ENCODE peak calls at places on chromosomes 3 and 15, in five cellular contexts. B, V, R, P and E are unnamed samples.

GRCh38 chr3:146503459-146504202 is 34.3 kb upstream of the PLSCR2 start:
- DNase-seq in B (peak), V (peak), R (peak), P (peak), E (no peak)

GRCh38 chr3:42097166-42097946 is 6.2 kb downstream of the TRAK1 start:
- DNase-seq in B (no peak), V (peak), R (peak), P (peak), E (no peak)

GRCh38 chr15:69885182-69886041 is 212.3 kb downstream of the TLE3 start:
- DNase-seq in B (no peak), V (no peak), R (peak), P (no peak), E (peak)

GRCh38 chr3:186385856-186386602 is 24.0 kb upstream of the DGKG start:
- DNase-seq in B (no peak), V (no peak), R (no peak), P (no peak), E (no peak)

GRCh38 chr15:41944313-41944940 is 27.9 kb downstream of the EHD4 start:
- DNase-seq in B (no peak), V (peak), R (peak), P (peak), E (peak)

GRCh38 chr15:88635343-88635742 is 3.5 kb upstream of the ISG20 start:
- DNase-seq in B (no peak), V (no peak), R (no peak), P (no peak), E (no peak)

GRCh38 chr3:67291287-67292252 is 293.5 kb downstream of the KBTBD8 start:
- DNase-seq in B (no peak), V (no peak), R (no peak), P (no peak), E (no peak)

GRCh38 chr3:172520332-172520831 is 2.8 kb downstream of the TNFSF10 start:
- DNase-seq in B (no peak), V (no peak), R (peak), P (peak), E (no peak)

GRCh38 chr15:43520138-43520537 is 2.7 kb downstream of the MAP1A start:
- DNase-seq in B (no peak), V (no peak), R (no peak), P (no peak), E (no peak)

GRCh38 chr3:58666683-58667082 is at the start of gene FAM3D:
- DNase-seq in B (no peak), V (no peak), R (no peak), P (no peak), E (no peak)

GRCh38 chr3:197329382-197329781 is 31.0 kb upstream of the DLG1 start:
- DNase-seq in B (no peak), V (no peak), R (no peak), P (no peak), E (no peak)

GRCh38 chr3:178561239-178561638 is 25.0 kb downstream of the KCNMB2 start:
- DNase-seq in B (no peak), V (no peak), R (no peak), P (no peak), E (no peak)

GRCh38 chr15:77059761-77060345 is 11.1 kb downstream of the TSPAN3 start:
- DNase-seq in B (no peak), V (no peak), R (no peak), P (no peak), E (no peak)